ENCODE peak calls at places on chromosomes 2 and 18, in nine cellular contexts. M, R, K, N, Y, J, H, O and A are unnamed samples.

GRCh38 chr2:74205586-74205985 is 7.2 kb downstream of the MTHFD2 start:
- DNase-seq in M (peak), Y (no peak), J (no peak), N (no peak), O (no peak), R (no peak), H (no peak), K (peak), A (peak)

GRCh38 chr2:226337941-226338605 is 461.5 kb downstream of the IRS1 start:
- DNase-seq in N (no peak), R (no peak), O (no peak), Y (no peak), J (no peak), H (no peak), M (no peak), K (no peak), A (no peak)

GRCh38 chr18:23629444-23629946 is 33.2 kb downstream of the ANKRD29 start:
- DNase-seq in N (no peak), O (no peak), K (no peak), R (no peak), M (no peak), H (no peak), Y (no peak), J (peak), A (peak)

GRCh38 chr2:43075054-43075593 is 151.3 kb downstream of the ZFP36L2 start:
- DNase-seq in Y (no peak), J (peak), M (no peak), R (no peak), O (no peak), N (peak), H (peak), K (peak), A (no peak)

GRCh38 chr2:128559533-128560515 is 241.2 kb upstream of the HS6ST1 start:
- DNase-seq in J (no peak), O (no peak), K (no peak), N (peak), R (no peak), M (peak), H (no peak), Y (no peak), A (no peak)

GRCh38 chr18:54086046-54086802 is 138.2 kb downstream of the MBD2 start:
- DNase-seq in K (no peak), O (no peak), R (no peak), N (no peak), H (no peak), Y (no peak), M (no peak), J (no peak), A (no peak)

GRCh38 chr18:21241224-21242131 is 554 bp upstream of the GREB1L start:
- DNase-seq in H (no peak), Y (no peak), O (peak), N (no peak), M (no peak), J (no peak), R (no peak), K (peak), A (no peak)

GRCh38 chr2:133266075-133266925 is 302.0 kb downstream of the NCKAP5 start:
- DNase-seq in K (no peak), H (no peak), O (peak), Y (no peak), R (no peak), J (no peak), M (no peak), N (peak), A (peak)

GRCh38 chr2:49255325-49256023 is 101.2 kb upstream of the FSHR start:
- DNase-seq in N (no peak), O (no peak), M (no peak), J (no peak), K (no peak), Y (no peak), R (no peak), H (no peak), A (no peak)

GRCh38 chr18:36638224-36638623 is 190.6 kb downstream of the TPGS2 start:
- DNase-seq in K (no peak), R (no peak), O (no peak), Y (no peak), M (no peak), N (no peak), J (no peak), H (no peak), A (no peak)